ENCODE peak calls at places on chromosome 15, in nine cellular contexts. One of them, this sample, is unnamed.

GRCh38 chr15:80323285-80323684 is 71.3 kb upstream of the CTXND1 start:
- DNase-seq in amniotic stem cell: no peak
- DNase-seq in DMS 273 treated with DMSO at 0.1 percent for 48 hours: no peak
- DNase-seq in heart left ventricle: no peak
- DNase-seq in NCI-H1417 treated with DMSO at 0.1 percent for 48 hours: no peak
- DNase-seq in psoas muscle: no peak
- DNase-seq in LoVo: no peak
- DNase-seq in left ventricle myocardium superior: no peak
- DNase-seq in cardiac muscle cell: no peak
- DNase-seq in this sample: no peak

GRCh38 chr15:36481156-36481555 is 98.3 kb upstream of the CDIN1 start:
- DNase-seq in left ventricle myocardium superior: no peak
- DNase-seq in cardiac muscle cell: no peak
- DNase-seq in psoas muscle: no peak
- DNase-seq in DMS 273 treated with DMSO at 0.1 percent for 48 hours: no peak
- DNase-seq in heart left ventricle: no peak
- DNase-seq in amniotic stem cell: no peak
- DNase-seq in LoVo: no peak
- DNase-seq in NCI-H1417 treated with DMSO at 0.1 percent for 48 hours: no peak
- DNase-seq in this sample: no peak

GRCh38 chr15:40283615-40284306 is 897 bp upstream of the ANKRD63 start:
- DNase-seq in DMS 273 treated with DMSO at 0.1 percent for 48 hours: no peak
- DNase-seq in heart left ventricle: peak; percentile 45
- DNase-seq in LoVo: no peak
- DNase-seq in left ventricle myocardium superior: no peak
- DNase-seq in cardiac muscle cell: no peak
- DNase-seq in NCI-H1417 treated with DMSO at 0.1 percent for 48 hours: no peak
- DNase-seq in amniotic stem cell: no peak
- DNase-seq in psoas muscle: no peak
- DNase-seq in this sample: no peak

GRCh38 chr15:65762914-65763787 is 28.9 kb downstream of the DENND4A start:
- DNase-seq in psoas muscle: no peak
- DNase-seq in left ventricle myocardium superior: no peak
- DNase-seq in heart left ventricle: no peak
- DNase-seq in NCI-H1417 treated with DMSO at 0.1 percent for 48 hours: no peak
- DNase-seq in cardiac muscle cell: no peak
- DNase-seq in amniotic stem cell: no peak
- DNase-seq in DMS 273 treated with DMSO at 0.1 percent for 48 hours: no peak
- DNase-seq in LoVo: no peak
- DNase-seq in this sample: no peak

GRCh38 chr15:64070965-64071851 is 22.4 kb downstream of the CIAO2A start:
- DNase-seq in cardiac muscle cell: peak; percentile 86
- DNase-seq in DMS 273 treated with DMSO at 0.1 percent for 48 hours: peak; percentile 16
- DNase-seq in amniotic stem cell: peak; percentile 30
- DNase-seq in psoas muscle: peak; percentile 61
- DNase-seq in NCI-H1417 treated with DMSO at 0.1 percent for 48 hours: no peak
- DNase-seq in LoVo: no peak
- DNase-seq in left ventricle myocardium superior: no peak
- DNase-seq in heart left ventricle: no peak
- DNase-seq in this sample: no peak

GRCh38 chr15:42046597-42046996 is 25.8 kb upstream of the PLA2G4E start:
- DNase-seq in left ventricle myocardium superior: no peak
- DNase-seq in LoVo: peak; percentile 54
- DNase-seq in cardiac muscle cell: no peak
- DNase-seq in heart left ventricle: no peak
- DNase-seq in DMS 273 treated with DMSO at 0.1 percent for 48 hours: no peak
- DNase-seq in amniotic stem cell: no peak
- DNase-seq in psoas muscle: no peak
- DNase-seq in NCI-H1417 treated with DMSO at 0.1 percent for 48 hours: no peak
- DNase-seq in this sample: no peak

GRCh38 chr15:57333487-57333886 is 42.8 kb upstream of the CGNL1 start:
- DNase-seq in NCI-H1417 treated with DMSO at 0.1 percent for 48 hours: no peak
- DNase-seq in heart left ventricle: no peak
- DNase-seq in LoVo: no peak
- DNase-seq in cardiac muscle cell: peak; percentile 72
- DNase-seq in left ventricle myocardium superior: no peak
- DNase-seq in DMS 273 treated with DMSO at 0.1 percent for 48 hours: no peak
- DNase-seq in amniotic stem cell: no peak
- DNase-seq in psoas muscle: no peak
- DNase-seq in this sample: no peak

GRCh38 chr15:64386291-64386690 is 1.3 kb upstream of the TRIP4 start:
- DNase-seq in left ventricle myocardium superior: no peak
- DNase-seq in psoas muscle: no peak
- DNase-seq in cardiac muscle cell: no peak
- DNase-seq in amniotic stem cell: no peak
- DNase-seq in LoVo: no peak
- DNase-seq in DMS 273 treated with DMSO at 0.1 percent for 48 hours: no peak
- DNase-seq in NCI-H1417 treated with DMSO at 0.1 percent for 48 hours: no peak
- DNase-seq in heart left ventricle: no peak
- DNase-seq in this sample: no peak

GRCh38 chr15:41790756-41791546 is 16.7 kb downstream of the MAPKBP1 start:
- DNase-seq in psoas muscle: no peak
- DNase-seq in LoVo: peak; percentile 85
- DNase-seq in NCI-H1417 treated with DMSO at 0.1 percent for 48 hours: no peak
- DNase-seq in DMS 273 treated with DMSO at 0.1 percent for 48 hours: no peak
- DNase-seq in cardiac muscle cell: peak; percentile 63
- DNase-seq in heart left ventricle: no peak
- DNase-seq in amniotic stem cell: no peak
- DNase-seq in left ventricle myocardium superior: no peak
- DNase-seq in this sample: no peak

GRCh38 chr15:73716417-73716816 is 32.2 kb downstream of the CD276 start:
- DNase-seq in DMS 273 treated with DMSO at 0.1 percent for 48 hours: no peak
- DNase-seq in psoas muscle: no peak
- DNase-seq in amniotic stem cell: no peak
- DNase-seq in left ventricle myocardium superior: peak; percentile 94
- DNase-seq in cardiac muscle cell: no peak
- DNase-seq in LoVo: no peak
- DNase-seq in NCI-H1417 treated with DMSO at 0.1 percent for 48 hours: no peak
- DNase-seq in heart left ventricle: peak; percentile 81
- DNase-seq in this sample: no peak

GRCh38 chr15:98567951-98568350 is 80.4 kb upstream of the IGF1R start:
- DNase-seq in NCI-H1417 treated with DMSO at 0.1 percent for 48 hours: no peak
- DNase-seq in psoas muscle: no peak
- DNase-seq in LoVo: no peak
- DNase-seq in DMS 273 treated with DMSO at 0.1 percent for 48 hours: no peak
- DNase-seq in heart left ventricle: no peak
- DNase-seq in left ventricle myocardium superior: no peak
- DNase-seq in amniotic stem cell: no peak
- DNase-seq in cardiac muscle cell: peak; percentile 19
- DNase-seq in this sample: no peak

GRCh38 chr15:89575656-89576416 is 567 bp downstream of the TICRR start:
- DNase-seq in heart left ventricle: no peak
- DNase-seq in amniotic stem cell: no peak
- DNase-seq in LoVo: no peak
- DNase-seq in DMS 273 treated with DMSO at 0.1 percent for 48 hours: no peak
- DNase-seq in cardiac muscle cell: peak; percentile 33
- DNase-seq in psoas muscle: no peak
- DNase-seq in left ventricle myocardium superior: no peak
- DNase-seq in NCI-H1417 treated with DMSO at 0.1 percent for 48 hours: no peak
- DNase-seq in this sample: no peak

GRCh38 chr15:87828608-87829007 is 427.9 kb downstream of the NTRK3 start:
- DNase-seq in DMS 273 treated with DMSO at 0.1 percent for 48 hours: no peak
- DNase-seq in amniotic stem cell: no peak
- DNase-seq in left ventricle myocardium superior: no peak
- DNase-seq in LoVo: no peak
- DNase-seq in psoas muscle: no peak
- DNase-seq in heart left ventricle: no peak
- DNase-seq in cardiac muscle cell: no peak
- DNase-seq in NCI-H1417 treated with DMSO at 0.1 percent for 48 hours: no peak
- DNase-seq in this sample: no peak

GRCh38 chr15:79675982-79676381 is 220.8 kb downstream of the MTHFS start:
- DNase-seq in NCI-H1417 treated with DMSO at 0.1 percent for 48 hours: no peak
- DNase-seq in heart left ventricle: no peak
- DNase-seq in left ventricle myocardium superior: no peak
- DNase-seq in LoVo: no peak
- DNase-seq in amniotic stem cell: no peak
- DNase-seq in DMS 273 treated with DMSO at 0.1 percent for 48 hours: no peak
- DNase-seq in psoas muscle: no peak
- DNase-seq in cardiac muscle cell: no peak
- DNase-seq in this sample: no peak

GRCh38 chr15:45572627-45573026 is 14.6 kb upstream of the BLOC1S6 start:
- DNase-seq in left ventricle myocardium superior: no peak
- DNase-seq in psoas muscle: no peak
- DNase-seq in DMS 273 treated with DMSO at 0.1 percent for 48 hours: no peak
- DNase-seq in cardiac muscle cell: no peak
- DNase-seq in amniotic stem cell: no peak
- DNase-seq in heart left ventricle: no peak
- DNase-seq in NCI-H1417 treated with DMSO at 0.1 percent for 48 hours: no peak
- DNase-seq in LoVo: no peak
- DNase-seq in this sample: no peak

GRCh38 chr15:57611938-57612337 is 20.2 kb downstream of the MYZAP start:
- DNase-seq in NCI-H1417 treated with DMSO at 0.1 percent for 48 hours: no peak
- DNase-seq in left ventricle myocardium superior: peak; percentile 63
- DNase-seq in amniotic stem cell: peak; percentile 14
- DNase-seq in LoVo: peak; percentile 65
- DNase-seq in psoas muscle: no peak
- DNase-seq in DMS 273 treated with DMSO at 0.1 percent for 48 hours: no peak
- DNase-seq in cardiac muscle cell: peak; percentile 19
- DNase-seq in heart left ventricle: no peak
- DNase-seq in this sample: no peak

GRCh38 chr15:77505556-77505955 is 84.9 kb downstream of the HMG20A start:
- DNase-seq in heart left ventricle: no peak
- DNase-seq in NCI-H1417 treated with DMSO at 0.1 percent for 48 hours: no peak
- DNase-seq in psoas muscle: no peak
- DNase-seq in cardiac muscle cell: no peak
- DNase-seq in amniotic stem cell: no peak
- DNase-seq in DMS 273 treated with DMSO at 0.1 percent for 48 hours: no peak
- DNase-seq in left ventricle myocardium superior: no peak
- DNase-seq in LoVo: no peak
- DNase-seq in this sample: no peak

This sample was measured in activated gamma-delta T cell treated with Interleukin-2 at 50 U/mL for 16 hours.